ENCODE peak calls at places on chromosomes 5 and 9, in eight cellular contexts. One of them, this sample, is unnamed.

GRCh38 chr5:1673042-1673674 is 126.5 kb downstream of the MRPL36 start:
- DNase-seq in epithelial cell of esophagus: no peak
- DNase-seq in fibroblast of mammary gland: peak
- DNase-seq in stimulated activated CD4-positive, alpha-beta T cell treated with anti-CD3 and anti-CD28 coated beads, Interleukin-4, amount 100 ng/mL, for 48 hours: no peak
- DNase-seq in HFFc6: no peak
- DNase-seq in activated CD4-positive, alpha-beta T cell treated with anti-CD3 and anti-CD28 coated beads for 24 hours: no peak
- DNase-seq in fibroblast of pulmonary artery: peak
- DNase-seq in caudate nucleus: no peak
- DNase-seq in this sample: no peak

GRCh38 chr9:2367970-2368369 is 253.6 kb upstream of the VLDLR start:
- DNase-seq in HFFc6: no peak
- DNase-seq in fibroblast of pulmonary artery: no peak
- DNase-seq in epithelial cell of esophagus: no peak
- DNase-seq in stimulated activated CD4-positive, alpha-beta T cell treated with anti-CD3 and anti-CD28 coated beads, Interleukin-4, amount 100 ng/mL, for 48 hours: no peak
- DNase-seq in caudate nucleus: no peak
- DNase-seq in fibroblast of mammary gland: no peak
- DNase-seq in activated CD4-positive, alpha-beta T cell treated with anti-CD3 and anti-CD28 coated beads for 24 hours: no peak
- DNase-seq in this sample: no peak

GRCh38 chr5:35229076-35230042 is 928 bp downstream of the PRLR start:
- DNase-seq in HFFc6: no peak
- DNase-seq in epithelial cell of esophagus: peak
- DNase-seq in caudate nucleus: no peak
- DNase-seq in fibroblast of mammary gland: peak
- DNase-seq in fibroblast of pulmonary artery: no peak
- DNase-seq in activated CD4-positive, alpha-beta T cell treated with anti-CD3 and anti-CD28 coated beads for 24 hours: no peak
- DNase-seq in stimulated activated CD4-positive, alpha-beta T cell treated with anti-CD3 and anti-CD28 coated beads, Interleukin-4, amount 100 ng/mL, for 48 hours: no peak
- DNase-seq in this sample: no peak

GRCh38 chr5:65032250-65032649 is 263.5 kb downstream of the CWC27 start:
- DNase-seq in fibroblast of pulmonary artery: peak
- DNase-seq in activated CD4-positive, alpha-beta T cell treated with anti-CD3 and anti-CD28 coated beads for 24 hours: no peak
- DNase-seq in epithelial cell of esophagus: peak
- DNase-seq in HFFc6: peak
- DNase-seq in fibroblast of mammary gland: peak
- DNase-seq in caudate nucleus: no peak
- DNase-seq in stimulated activated CD4-positive, alpha-beta T cell treated with anti-CD3 and anti-CD28 coated beads, Interleukin-4, amount 100 ng/mL, for 48 hours: no peak
- DNase-seq in this sample: no peak

GRCh38 chr9:126939821-126940221 is 25.2 kb downstream of the RALGPS1 start:
- DNase-seq in caudate nucleus: no peak
- DNase-seq in fibroblast of mammary gland: no peak
- DNase-seq in stimulated activated CD4-positive, alpha-beta T cell treated with anti-CD3 and anti-CD28 coated beads, Interleukin-4, amount 100 ng/mL, for 48 hours: no peak
- DNase-seq in fibroblast of pulmonary artery: no peak
- DNase-seq in activated CD4-positive, alpha-beta T cell treated with anti-CD3 and anti-CD28 coated beads for 24 hours: no peak
- DNase-seq in epithelial cell of esophagus: no peak
- DNase-seq in HFFc6: no peak
- DNase-seq in this sample: no peak

GRCh38 chr5:38697013-38697412 is 140.6 kb upstream of the LIFR start:
- DNase-seq in activated CD4-positive, alpha-beta T cell treated with anti-CD3 and anti-CD28 coated beads for 24 hours: no peak
- DNase-seq in caudate nucleus: no peak
- DNase-seq in stimulated activated CD4-positive, alpha-beta T cell treated with anti-CD3 and anti-CD28 coated beads, Interleukin-4, amount 100 ng/mL, for 48 hours: no peak
- DNase-seq in HFFc6: no peak
- DNase-seq in fibroblast of mammary gland: no peak
- DNase-seq in fibroblast of pulmonary artery: peak
- DNase-seq in epithelial cell of esophagus: no peak
- DNase-seq in this sample: no peak

GRCh38 chr9:127262621-127263020 is 2.0 kb upstream of the GARNL3 start:
- DNase-seq in activated CD4-positive, alpha-beta T cell treated with anti-CD3 and anti-CD28 coated beads for 24 hours: no peak
- DNase-seq in caudate nucleus: no peak
- DNase-seq in stimulated activated CD4-positive, alpha-beta T cell treated with anti-CD3 and anti-CD28 coated beads, Interleukin-4, amount 100 ng/mL, for 48 hours: no peak
- DNase-seq in fibroblast of pulmonary artery: no peak
- DNase-seq in epithelial cell of esophagus: no peak
- DNase-seq in fibroblast of mammary gland: no peak
- DNase-seq in HFFc6: no peak
- DNase-seq in this sample: no peak

GRCh38 chr5:39570418-39571027 is 145.7 kb upstream of the DAB2 start:
- DNase-seq in epithelial cell of esophagus: peak
- DNase-seq in activated CD4-positive, alpha-beta T cell treated with anti-CD3 and anti-CD28 coated beads for 24 hours: no peak
- DNase-seq in fibroblast of pulmonary artery: peak
- DNase-seq in stimulated activated CD4-positive, alpha-beta T cell treated with anti-CD3 and anti-CD28 coated beads, Interleukin-4, amount 100 ng/mL, for 48 hours: no peak
- DNase-seq in HFFc6: peak
- DNase-seq in caudate nucleus: no peak
- DNase-seq in fibroblast of mammary gland: peak
- DNase-seq in this sample: no peak

GRCh38 chr5:79471556-79471955 is 42.4 kb downstream of the HOMER1 start:
- DNase-seq in fibroblast of mammary gland: no peak
- DNase-seq in stimulated activated CD4-positive, alpha-beta T cell treated with anti-CD3 and anti-CD28 coated beads, Interleukin-4, amount 100 ng/mL, for 48 hours: no peak
- DNase-seq in activated CD4-positive, alpha-beta T cell treated with anti-CD3 and anti-CD28 coated beads for 24 hours: no peak
- DNase-seq in fibroblast of pulmonary artery: no peak
- DNase-seq in HFFc6: no peak
- DNase-seq in epithelial cell of esophagus: no peak
- DNase-seq in caudate nucleus: no peak
- DNase-seq in this sample: no peak

GRCh38 chr5:65868509-65868908 is 57.9 kb upstream of the ERBIN start:
- DNase-seq in fibroblast of mammary gland: no peak
- DNase-seq in fibroblast of pulmonary artery: no peak
- DNase-seq in activated CD4-positive, alpha-beta T cell treated with anti-CD3 and anti-CD28 coated beads for 24 hours: no peak
- DNase-seq in epithelial cell of esophagus: no peak
- DNase-seq in caudate nucleus: no peak
- DNase-seq in HFFc6: no peak
- DNase-seq in stimulated activated CD4-positive, alpha-beta T cell treated with anti-CD3 and anti-CD28 coated beads, Interleukin-4, amount 100 ng/mL, for 48 hours: no peak
- DNase-seq in this sample: no peak

GRCh38 chr9:706606-707451 is 134.7 kb upstream of the DMRT1 start:
- DNase-seq in fibroblast of pulmonary artery: peak
- DNase-seq in epithelial cell of esophagus: peak
- DNase-seq in fibroblast of mammary gland: peak
- DNase-seq in HFFc6: peak
- DNase-seq in activated CD4-positive, alpha-beta T cell treated with anti-CD3 and anti-CD28 coated beads for 24 hours: no peak
- DNase-seq in stimulated activated CD4-positive, alpha-beta T cell treated with anti-CD3 and anti-CD28 coated beads, Interleukin-4, amount 100 ng/mL, for 48 hours: peak
- DNase-seq in caudate nucleus: no peak
- DNase-seq in this sample: peak

GRCh38 chr9:96725576-96725975 is 52.3 kb downstream of the ZNF510 start:
- DNase-seq in HFFc6: no peak
- DNase-seq in activated CD4-positive, alpha-beta T cell treated with anti-CD3 and anti-CD28 coated beads for 24 hours: no peak
- DNase-seq in fibroblast of mammary gland: no peak
- DNase-seq in caudate nucleus: no peak
- DNase-seq in epithelial cell of esophagus: no peak
- DNase-seq in stimulated activated CD4-positive, alpha-beta T cell treated with anti-CD3 and anti-CD28 coated beads, Interleukin-4, amount 100 ng/mL, for 48 hours: no peak
- DNase-seq in fibroblast of pulmonary artery: no peak
- DNase-seq in this sample: no peak

GRCh38 chr5:151696470-151697061 is 9.9 kb upstream of the SPARC start:
- DNase-seq in fibroblast of mammary gland: peak
- DNase-seq in fibroblast of pulmonary artery: peak
- DNase-seq in epithelial cell of esophagus: peak
- DNase-seq in activated CD4-positive, alpha-beta T cell treated with anti-CD3 and anti-CD28 coated beads for 24 hours: no peak
- DNase-seq in caudate nucleus: no peak
- DNase-seq in HFFc6: peak
- DNase-seq in stimulated activated CD4-positive, alpha-beta T cell treated with anti-CD3 and anti-CD28 coated beads, Interleukin-4, amount 100 ng/mL, for 48 hours: no peak
- DNase-seq in this sample: no peak

GRCh38 chr5:150612405-150612804 is 28.1 kb upstream of the SYNPO start:
- DNase-seq in HFFc6: no peak
- DNase-seq in fibroblast of mammary gland: no peak
- DNase-seq in epithelial cell of esophagus: no peak
- DNase-seq in fibroblast of pulmonary artery: no peak
- DNase-seq in activated CD4-positive, alpha-beta T cell treated with anti-CD3 and anti-CD28 coated beads for 24 hours: no peak
- DNase-seq in caudate nucleus: no peak
- DNase-seq in stimulated activated CD4-positive, alpha-beta T cell treated with anti-CD3 and anti-CD28 coated beads, Interleukin-4, amount 100 ng/mL, for 48 hours: no peak
- DNase-seq in this sample: no peak

GRCh38 chr5:172450861-172451695 is 3.2 kb downstream of the SH3PXD2B start:
- DNase-seq in activated CD4-positive, alpha-beta T cell treated with anti-CD3 and anti-CD28 coated beads for 24 hours: no peak
- DNase-seq in HFFc6: peak
- DNase-seq in fibroblast of mammary gland: peak
- DNase-seq in caudate nucleus: no peak
- DNase-seq in fibroblast of pulmonary artery: peak
- DNase-seq in stimulated activated CD4-positive, alpha-beta T cell treated with anti-CD3 and anti-CD28 coated beads, Interleukin-4, amount 100 ng/mL, for 48 hours: peak
- DNase-seq in epithelial cell of esophagus: peak
- DNase-seq in this sample: no peak

GRCh38 chr5:51033215-51033614 is 350.0 kb upstream of the ISL1 start:
- DNase-seq in caudate nucleus: no peak
- DNase-seq in fibroblast of pulmonary artery: no peak
- DNase-seq in activated CD4-positive, alpha-beta T cell treated with anti-CD3 and anti-CD28 coated beads for 24 hours: no peak
- DNase-seq in fibroblast of mammary gland: no peak
- DNase-seq in epithelial cell of esophagus: peak
- DNase-seq in HFFc6: no peak
- DNase-seq in stimulated activated CD4-positive, alpha-beta T cell treated with anti-CD3 and anti-CD28 coated beads, Interleukin-4, amount 100 ng/mL, for 48 hours: no peak
- DNase-seq in this sample: no peak